ENCODE peak calls at places on chromosomes 1 and 21, in four cellular contexts. K is kidney epithelial cell; C is RWPE1; A is stimulated activated CD4-positive, alpha-beta T cell treated with anti-CD3 and anti-CD28 coated beads, TNF-alpha, amount 100 ng/mL, for 4 hours. E is an unnamed sample.

GRCh38 chr1:33248244-33248643 is 8.0 kb upstream of the ZNF362 start:
- DNase-seq in K (no peak), C (no peak), A (no peak), E (no peak)

GRCh38 chr1:154398141-154398540 is 7.0 kb upstream of the IL6R start:
- DNase-seq in K (no peak), C (no peak), A (no peak), E (no peak)

GRCh38 chr1:194289569-194290266 is 1103.3 kb upstream of the B3GALT2 start:
- DNase-seq in K (no peak), C (no peak), A (no peak), E (no peak)

GRCh38 chr1:162222019-162222418 is 152.5 kb downstream of the NOS1AP start:
- DNase-seq in K (no peak), C (no peak), A (no peak), E (no peak)

GRCh38 chr1:234875953-234876814 is 252.5 kb downstream of the TOMM20 start:
- DNase-seq in K (no peak), C (no peak), A (no peak), E (peak; percentile 38)

GRCh38 chr1:55617416-55617980 is 402.3 kb upstream of the USP24 start:
- DNase-seq in K (no peak), C (no peak), A (no peak), E (no peak)

GRCh38 chr1:100606438-100606837 is 68.5 kb downstream of the GPR88 start:
- DNase-seq in K (peak; percentile 50), C (peak; percentile 10), A (no peak), E (peak; percentile 41)

GRCh38 chr21:39321424-39321823 is 8.0 kb upstream of the BRWD1 start:
- DNase-seq in K (no peak), C (peak; percentile 18), A (no peak), E (no peak)

GRCh38 chr1:181010789-181011188 is 11.9 kb downstream of the STX6 start:
- DNase-seq in K (no peak), C (no peak), A (no peak), E (no peak)

GRCh38 chr1:235069577-235070563 is 58.8 kb downstream of the TOMM20 start:
- DNase-seq in K (peak; percentile 95), C (peak; percentile 79), A (no peak), E (peak; percentile 90)

GRCh38 chr1:233627376-233627775 is 13.5 kb downstream of the KCNK1 start:
- DNase-seq in K (no peak), C (peak; percentile 51), A (peak; percentile 9), E (no peak)

GRCh38 chr1:67970088-67970487 is 80.3 kb downstream of the DIRAS3 start:
- DNase-seq in K (peak; percentile 63), C (peak; percentile 71), A (no peak), E (no peak)

GRCh38 chr1:2197732-2198165 is 3.2 kb upstream of the FAAP20 start:
- DNase-seq in K (no peak), C (no peak), A (no peak), E (no peak)

GRCh38 chr1:205526431-205526830 is 22.0 kb downstream of the CDK18 start:
- DNase-seq in K (no peak), C (no peak), A (no peak), E (no peak)

GRCh38 chr1:51946300-51946699 is 44.2 kb downstream of the RAB3B start:
- DNase-seq in K (no peak), C (no peak), A (no peak), E (no peak)

GRCh38 chr1:55420866-55421265 is 205.7 kb upstream of the USP24 start:
- DNase-seq in K (no peak), C (no peak), A (no peak), E (no peak)

GRCh38 chr1:99674665-99675064 is 28.8 kb downstream of the PALMD start:
- DNase-seq in K (no peak), C (no peak), A (no peak), E (no peak)

GRCh38 chr1:38558476-38559179 is 300.9 kb downstream of the RRAGC start:
- DNase-seq in K (no peak), C (no peak), A (no peak), E (no peak)

GRCh38 chr1:7549277-7549676 is 221.8 kb upstream of the VAMP3 start:
- DNase-seq in K (peak; percentile 89), C (peak; percentile 84), A (no peak), E (no peak)

GRCh38 chr1:167605576-167605975 is 24.5 kb upstream of the RCSD1 start:
- DNase-seq in K (no peak), C (no peak), A (no peak), E (no peak)

GRCh38 chr21:30083120-30083945 is 83.3 kb downstream of the CLDN17 start:
- DNase-seq in K (no peak), C (no peak), A (no peak), E (no peak)

GRCh38 chr1:200317236-200317635 is 92.6 kb downstream of the ZNF281 start:
- DNase-seq in K (no peak), C (no peak), A (no peak), E (no peak)

GRCh38 chr1:18794066-18794465 is 65.4 kb downstream of the TAS1R2 start:
- DNase-seq in K (no peak), C (no peak), A (no peak), E (no peak)

GRCh38 chr1:67883069-67883468 is 49.8 kb upstream of the GNG12 start:
- DNase-seq in K (no peak), C (peak; percentile 86), A (no peak), E (no peak)

E was measured in tibial artery.